ENCODE peak calls at places on chromosomes 4 and X, in seven cellular contexts. K, P, R, X, M, U and N are unnamed samples.

GRCh38 chrX:150848914-150849365 is 49.5 kb downstream of the CD99L2 start:
- DNase-seq in K (no peak), P (no peak), R (peak; percentile 56), X (peak; percentile 39), M (peak; percentile 97), U (peak; percentile 29), N (no peak)

GRCh38 chr4:53508446-53508845 is 82.8 kb downstream of the LNX1 start:
- DNase-seq in K (no peak), P (peak; percentile 70), R (no peak), X (no peak), M (peak; percentile 10), U (peak; percentile 84), N (no peak)

GRCh38 chr4:94650690-94651089 is 107.1 kb upstream of the BMPR1B start:
- DNase-seq in K (no peak), P (no peak), R (no peak), X (no peak), M (peak; percentile 94), U (peak; percentile 36), N (no peak)

GRCh38 chr4:92064574-92064973 is 239.2 kb upstream of the GRID2 start:
- DNase-seq in K (no peak), P (no peak), R (no peak), X (no peak), M (no peak), U (no peak), N (no peak)

GRCh38 chr4:93828332-93828829 is at the start of gene ATOH1:
- DNase-seq in K (peak; percentile 53), P (peak; percentile 13), R (peak; percentile 61), X (peak; percentile 51), M (peak; percentile 7), U (no peak), N (peak; percentile 90)

GRCh38 chr4:69881173-69881773 is 21.3 kb upstream of the SULT1E1 start:
- DNase-seq in K (no peak), P (peak; percentile 77), R (no peak), X (no peak), M (peak; percentile 40), U (peak; percentile 77), N (peak; percentile 63)

GRCh38 chr4:83581411-83582288 is 45.7 kb downstream of the GPAT3 start:
- DNase-seq in K (no peak), P (no peak), R (no peak), X (no peak), M (peak; percentile 68), U (no peak), N (no peak)

GRCh38 chrX:63746715-63747114 is 38.3 kb downstream of the ARHGEF9 start:
- DNase-seq in K (no peak), P (no peak), R (no peak), X (no peak), M (no peak), U (no peak), N (no peak)

GRCh38 chr4:2412885-2413716 is 5.3 kb downstream of the ZFYVE28 start:
- DNase-seq in K (peak; percentile 91), P (peak; percentile 97), R (peak; percentile 91), X (peak; percentile 88), M (peak; percentile 91), U (peak; percentile 87), N (peak; percentile 85)

GRCh38 chr4:47122592-47123291 is 91.4 kb downstream of the GABRB1 start:
- DNase-seq in K (no peak), P (peak; percentile 57), R (no peak), X (peak; percentile 38), M (peak; percentile 61), U (peak; percentile 85), N (peak; percentile 79)

GRCh38 chrX:65035451-65035779 is 59.2 kb upstream of the ZC4H2 start:
- DNase-seq in K (peak; percentile 43), P (peak; percentile 74), R (no peak), X (no peak), M (no peak), U (peak; percentile 24), N (peak; percentile 65)

GRCh38 chr4:182643801-182644311 is 273.3 kb downstream of the DCTD start:
- DNase-seq in K (no peak), P (peak; percentile 59), R (no peak), X (no peak), M (no peak), U (peak; percentile 82), N (no peak)

GRCh38 chrX:19382500-19383145 is 38.9 kb downstream of the PDHA1 start:
- DNase-seq in K (no peak), P (peak; percentile 42), R (peak; percentile 72), X (peak; percentile 27), M (peak; percentile 59), U (peak; percentile 50), N (peak; percentile 74)

GRCh38 chr4:47468686-47469365 is 5.3 kb upstream of the COMMD8 start:
- DNase-seq in K (no peak), P (peak; percentile 59), R (no peak), X (no peak), M (no peak), U (peak; percentile 69), N (no peak)

GRCh38 chr4:42331914-42332368 is 65.3 kb upstream of the SHISA3 start:
- DNase-seq in K (peak; percentile 72), P (peak; percentile 1), R (no peak), X (no peak), M (peak; percentile 32), U (peak; percentile 61), N (no peak)

GRCh38 chr4:128385683-128386304 is 98.2 kb upstream of the PGRMC2 start:
- DNase-seq in K (no peak), P (peak; percentile 56), R (no peak), X (no peak), M (peak; percentile 77), U (peak; percentile 58), N (no peak)

GRCh38 chr4:4847011-4847410 is 12.5 kb upstream of the MSX1 start:
- DNase-seq in K (peak; percentile 15), P (no peak), R (peak; percentile 16), X (no peak), M (no peak), U (no peak), N (no peak)

GRCh38 chrX:140710710-140711109 is 1.2 kb downstream of the LINC00632 start:
- DNase-seq in K (no peak), P (peak; percentile 34), R (no peak), X (no peak), M (no peak), U (no peak), N (no peak)

GRCh38 chr4:173212379-173212778 is 43.8 kb downstream of the GALNT7 start:
- DNase-seq in K (no peak), P (peak; percentile 12), R (no peak), X (no peak), M (no peak), U (no peak), N (no peak)

GRCh38 chrX:85024044-85024443 is 20.4 kb downstream of the APOOL start:
- DNase-seq in K (no peak), P (peak; percentile 6), R (no peak), X (no peak), M (no peak), U (peak; percentile 16), N (no peak)

GRCh38 chr4:5524900-5525299 is 183.5 kb downstream of the EVC2 start:
- DNase-seq in K (no peak), P (peak; percentile 33), R (no peak), X (no peak), M (no peak), U (peak; percentile 74), N (no peak)

GRCh38 chrX:13923845-13924244 is 105.8 kb downstream of the GEMIN8 start:
- DNase-seq in K (no peak), P (no peak), R (no peak), X (no peak), M (no peak), U (no peak), N (no peak)

GRCh38 chr4:180967936-180968335 is 1275.3 kb upstream of the TENM3 start:
- DNase-seq in K (no peak), P (no peak), R (no peak), X (no peak), M (no peak), U (no peak), N (no peak)

GRCh38 chrX:47311857-47312774 is 58.3 kb upstream of the ZNF157 start:
- DNase-seq in K (no peak), P (peak; percentile 79), R (peak; percentile 71), X (peak; percentile 45), M (peak; percentile 76), U (peak; percentile 80), N (peak; percentile 59)

DNA sequence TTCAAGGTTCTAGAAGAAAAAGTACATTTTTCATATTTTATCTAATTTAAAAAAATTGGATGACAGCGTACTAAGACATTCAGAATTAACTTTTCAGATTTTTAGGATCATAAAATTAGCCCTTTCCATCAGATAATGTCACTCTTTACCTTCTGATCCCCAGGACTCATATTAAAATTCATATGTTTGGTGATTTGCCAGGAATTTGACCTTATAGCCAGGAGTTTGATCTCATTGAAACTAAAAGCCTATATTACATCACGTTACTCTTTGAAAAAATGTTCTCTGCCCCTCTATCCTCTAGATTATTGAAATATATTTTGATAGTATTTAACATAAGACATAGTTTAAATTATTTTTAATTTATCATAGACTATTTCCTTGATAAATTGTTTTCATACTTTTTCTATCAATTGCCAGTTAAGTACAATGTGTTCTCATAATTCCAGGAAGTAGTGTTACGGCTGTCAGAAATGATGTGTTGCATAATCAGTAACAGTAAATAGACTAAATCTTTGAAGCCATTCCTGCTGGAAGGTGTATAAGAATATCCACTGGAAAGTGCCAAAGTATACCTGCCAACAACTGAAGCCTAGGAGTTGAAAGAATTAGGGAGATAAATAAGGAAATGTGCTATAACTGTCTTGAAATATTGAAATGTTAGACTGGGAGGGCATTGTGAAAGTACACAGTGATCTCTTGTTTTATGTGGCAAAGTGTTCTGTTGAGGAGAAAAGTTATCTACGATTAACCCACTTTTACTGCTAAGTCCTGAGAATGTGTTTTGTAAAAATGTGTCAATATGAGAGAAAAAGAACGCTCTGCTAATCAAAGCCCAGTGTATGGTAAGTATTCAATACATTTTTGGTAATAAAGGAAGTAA is 32.9 kb upstream of the PDGFC start:
- DNase-seq in K (no peak), P (no peak), R (no peak), X (no peak), M (no peak), U (peak; percentile 72), N (no peak)
- H3K27ac ChIP-seq in K (peak overlapping the region; percentile 65), P (peak overlapping the region; percentile 5), R (peak overlapping the region; percentile 58), X (no peak overlapping the region), M (no peak overlapping the region), U (no peak overlapping the region), N (no peak overlapping the region)

DNA sequence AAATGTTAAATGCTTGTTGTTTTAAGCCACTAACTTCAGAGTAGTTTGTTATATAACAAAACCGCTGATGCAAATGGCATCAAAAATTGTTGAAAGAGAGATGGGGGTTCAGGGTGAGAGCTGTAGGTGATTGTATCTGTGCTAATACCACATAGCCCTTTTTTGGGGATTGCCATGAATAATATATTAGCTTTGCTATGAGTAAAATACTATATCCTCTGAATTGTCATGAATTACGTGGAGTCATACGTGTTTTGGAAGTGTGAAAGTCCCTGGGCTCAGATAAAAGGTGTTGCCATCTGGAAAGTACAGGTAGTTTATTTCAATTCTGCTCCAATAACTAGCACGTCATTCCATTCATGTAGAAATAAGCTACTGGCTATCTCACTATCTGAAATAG is 30.6 kb downstream of the DYNLT3 start:
- DNase-seq in K (no peak), P (no peak), R (no peak), X (no peak), M (no peak), U (no peak), N (no peak)
- H3K27ac ChIP-seq in K (no peak overlapping the region), P (no peak overlapping the region), R (no peak overlapping the region), X (no peak overlapping the region), M (no peak overlapping the region), U (no peak overlapping the region), N (no peak overlapping the region)

GRCh38 chr4:104501290-104501689 is 6.6 kb upstream of the CXXC4 start:
- DNase-seq in K (no peak), P (no peak), R (no peak), X (no peak), M (no peak), U (no peak), N (peak; percentile 28)
- H3K27ac ChIP-seq in K (no peak overlapping the region), P (no peak overlapping the region), R (no peak overlapping the region), X (no peak overlapping the region), M (no peak overlapping the region), U (no peak overlapping the region), N (no peak overlapping the region)

GRCh38 chrX:134659761-134660160 is 1.5 kb upstream of the PLAC1 start:
- DNase-seq in K (no peak), P (no peak), R (no peak), X (no peak), M (no peak), U (no peak), N (no peak)
- H3K27ac ChIP-seq in K (no peak overlapping the region), P (no peak overlapping the region), R (no peak overlapping the region), X (no peak overlapping the region), M (peak overlapping the region; percentile 18), U (no peak overlapping the region), N (no peak overlapping the region)